ENCODE peak calls at places on chromosomes 3 and 15, in seven cellular contexts. S is heart right ventricle; A is colonic mucosa; Q is pancreas; U is uterus; P is testis; N is CD4-positive, alpha-beta T cell. Y is an unnamed sample.

GRCh38 chr15:95076381-95076780 is 845.0 kb downstream of the MCTP2 start:
- DNase-seq in S (no peak), A (no peak), Q (no peak), U (no peak), P (no peak), N (no peak), Y (no peak)

GRCh38 chr15:66751579-66751978 is 49.5 kb downstream of the SMAD6 start:
- DNase-seq in S (peak), A (no peak), Q (no peak), U (no peak), P (no peak), N (no peak), Y (no peak)

GRCh38 chr3:24661060-24661459 is 166.4 kb upstream of the THRB start:
- DNase-seq in S (no peak), A (no peak), Q (no peak), U (no peak), P (no peak), N (no peak), Y (no peak)

GRCh38 chr15:68543546-68544008 is 35.2 kb upstream of the CORO2B start:
- DNase-seq in S (no peak), A (no peak), Q (no peak), U (no peak), P (no peak), N (no peak), Y (no peak)

GRCh38 chr3:112020653-112021052 is 13.9 kb upstream of the TMPRSS7 start:
- DNase-seq in S (no peak), A (no peak), Q (no peak), U (no peak), P (no peak), N (no peak), Y (no peak)

GRCh38 chr15:25903024-25903581 is 40.0 kb upstream of the ATP10A start:
- DNase-seq in S (no peak), A (no peak), Q (no peak), U (no peak), P (no peak), N (no peak), Y (no peak)

GRCh38 chr15:56942118-56942517 is 23.7 kb downstream of the TCF12 start:
- DNase-seq in S (no peak), A (no peak), Q (no peak), U (no peak), P (no peak), N (no peak), Y (no peak)

GRCh38 chr15:60228619-60229018 is 169.2 kb downstream of the ANXA2 start:
- DNase-seq in S (no peak), A (no peak), Q (no peak), U (no peak), P (no peak), N (no peak), Y (no peak)

GRCh38 chr15:38035701-38036100 is 101.3 kb downstream of the TMCO5A start:
- DNase-seq in S (no peak), A (no peak), Q (no peak), U (no peak), P (no peak), N (no peak), Y (no peak)

GRCh38 chr3:61674595-61674994 is 113.2 kb downstream of the PTPRG start:
- DNase-seq in S (no peak), A (no peak), Q (no peak), U (no peak), P (no peak), N (no peak), Y (no peak)

GRCh38 chr3:164417955-164418354 is 660.3 kb downstream of the SI start:
- DNase-seq in S (no peak), A (no peak), Q (no peak), U (no peak), P (no peak), N (no peak), Y (no peak)

GRCh38 chr15:67101981-67102929 is 36.9 kb downstream of the SMAD3 start:
- DNase-seq in S (no peak), A (no peak), Q (no peak), U (no peak), P (no peak), N (no peak), Y (no peak)

GRCh38 chr3:69329897-69330296 is 56.0 kb downstream of the FRMD4B start:
- DNase-seq in S (no peak), A (no peak), Q (no peak), U (no peak), P (no peak), N (no peak), Y (no peak)

GRCh38 chr15:60397772-60398445 is at the start of gene ANXA2:
- DNase-seq in S (peak), A (peak), Q (peak), U (peak), P (peak), N (peak), Y (peak)

GRCh38 chr3:10471337-10471721 is 34.1 kb downstream of the ATP2B2 start:
- DNase-seq in S (no peak), A (no peak), Q (no peak), U (no peak), P (no peak), N (no peak), Y (no peak)

GRCh38 chr3:122063908-122064307 is 8.7 kb downstream of the CD86 start:
- DNase-seq in S (no peak), A (no peak), Q (no peak), U (no peak), P (no peak), N (no peak), Y (no peak)

GRCh38 chr3:193335031-193335430 is 43.5 kb downstream of the ATP13A5 start:
- DNase-seq in S (no peak), A (no peak), Q (no peak), U (no peak), P (no peak), N (no peak), Y (no peak)

GRCh38 chr3:33834117-33834495 is 35.7 kb downstream of the PDCD6IP start:
- DNase-seq in S (no peak), A (no peak), Q (no peak), U (no peak), P (no peak), N (no peak), Y (no peak)

GRCh38 chr15:57382969-57383368 is 6.7 kb downstream of the CGNL1 start:
- DNase-seq in S (no peak), A (no peak), Q (no peak), U (no peak), P (no peak), N (no peak), Y (no peak)

GRCh38 chr3:15923640-15924405 is 126.0 kb upstream of the ANKRD28 start:
- DNase-seq in S (no peak), A (no peak), Q (no peak), U (no peak), P (no peak), N (no peak), Y (no peak)

GRCh38 chr3:192038726-192039125 is 577.8 kb downstream of the PYDC2 start:
- DNase-seq in S (no peak), A (no peak), Q (no peak), U (no peak), P (no peak), N (no peak), Y (no peak)

GRCh38 chr3:19147905-19148767 is at the start of gene KCNH8:
- DNase-seq in S (peak), A (peak), Q (peak), U (no peak), P (peak), N (no peak), Y (no peak)

GRCh38 chr3:49403891-49404290 is 7.9 kb downstream of the RHOA start:
- DNase-seq in S (no peak), A (no peak), Q (no peak), U (no peak), P (no peak), N (no peak), Y (no peak)

GRCh38 chr3:183085634-183086390 is 13.5 kb downstream of the MCCC1 start:
- DNase-seq in S (no peak), A (peak), Q (no peak), U (no peak), P (peak), N (no peak), Y (no peak)

GRCh38 chr3:143608966-143609365 is 239.3 kb downstream of the SLC9A9 start:
- DNase-seq in S (no peak), A (no peak), Q (no peak), U (no peak), P (no peak), N (no peak), Y (no peak)

GRCh38 chr3:160540546-160540945 is 24.8 kb downstream of the KPNA4 start:
- DNase-seq in S (no peak), A (no peak), Q (no peak), U (no peak), P (no peak), N (no peak), Y (no peak)

GRCh38 chr3:51934991-51935885 is 6.5 kb downstream of the RRP9 start:
- DNase-seq in S (no peak), A (no peak), Q (no peak), U (no peak), P (peak), N (no peak), Y (no peak)

GRCh38 chr3:194058189-194058571 is 77.8 kb upstream of the HES1 start:
- DNase-seq in S (peak), A (peak), Q (peak), U (peak), P (peak), N (no peak), Y (peak)

GRCh38 chr3:104519968-104520655 is 846.6 kb upstream of the ALCAM start:
- DNase-seq in S (no peak), A (no peak), Q (no peak), U (no peak), P (no peak), N (no peak), Y (no peak)

GRCh38 chr3:104521606-104522336 is 844.9 kb upstream of the ALCAM start:
- DNase-seq in S (no peak), A (no peak), Q (no peak), U (no peak), P (no peak), N (no peak), Y (no peak)

GRCh38 chr3:104523136-104523535 is 843.6 kb upstream of the ALCAM start:
- DNase-seq in S (no peak), A (no peak), Q (no peak), U (no peak), P (no peak), N (no peak), Y (no peak)

GRCh38 chr3:104519468-104519867 is 847.2 kb upstream of the ALCAM start:
- DNase-seq in S (no peak), A (no peak), Q (no peak), U (no peak), P (no peak), N (no peak), Y (no peak)

DNA sequence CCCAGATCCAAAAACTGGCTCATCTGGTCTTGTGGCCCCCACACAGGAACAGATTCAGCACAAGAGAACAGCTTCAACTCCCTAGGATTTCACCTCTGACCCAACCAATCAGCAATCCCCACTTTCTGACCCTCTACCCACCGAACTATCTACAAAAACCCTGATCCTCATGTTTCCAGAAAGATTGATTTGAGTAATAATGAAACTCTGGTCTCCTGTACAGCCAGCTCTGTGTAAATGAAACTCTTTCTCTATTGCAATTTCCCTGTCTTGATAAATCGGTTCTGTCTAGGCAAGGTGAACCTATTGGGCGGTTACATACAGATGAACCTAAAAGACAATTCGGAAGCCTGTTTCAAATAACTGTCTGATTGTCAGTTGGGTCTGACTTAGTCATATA is 847.6 kb upstream of the ALCAM start:
- DNase-seq in S (no peak), A (no peak), Q (no peak), U (no peak), P (no peak), N (no peak), Y (no peak)
- H3K27ac ChIP-seq in S (no peak), A (no peak), Q (no peak), U (no peak), P (no peak), N (no peak), Y (no peak)

DNA sequence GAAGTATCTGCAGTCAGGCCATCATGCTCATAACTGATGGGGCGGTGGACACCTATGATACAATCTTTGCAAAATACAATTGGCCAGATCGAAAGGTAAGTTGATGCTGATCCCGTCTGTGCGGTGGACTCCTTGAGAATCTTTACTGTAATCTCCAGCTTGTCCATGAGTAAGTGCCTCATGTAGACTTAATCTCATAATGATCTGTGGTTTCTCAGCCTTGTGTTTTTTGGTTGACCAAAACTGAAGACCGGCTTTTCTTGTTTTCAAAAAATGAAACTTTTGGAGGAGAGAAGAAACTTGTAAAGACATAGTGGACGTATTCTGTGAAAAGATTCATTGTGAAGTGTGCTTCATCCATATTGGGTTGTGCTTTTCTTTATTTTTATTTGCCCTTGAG is 285.7 kb downstream of the LRTM1 start:
- DNase-seq in S (no peak), A (no peak), Q (no peak), U (no peak), P (no peak), N (no peak), Y (no peak)
- H3K27ac ChIP-seq in S (no peak), A (no peak), Q (no peak), U (no peak), P (no peak), N (no peak), Y (no peak)

GRCh38 chr3:100335137-100335833 is 728 bp downstream of the NIT2 start:
- DNase-seq in S (no peak), A (peak), Q (no peak), U (no peak), P (peak), N (no peak), Y (no peak)
- H3K27ac ChIP-seq in S (peak), A (peak), Q (peak), U (peak), P (peak), N (no peak), Y (peak)

GRCh38 chr3:23495507-23495906 is 292.4 kb downstream of the UBE2E2 start:
- DNase-seq in S (no peak), A (no peak), Q (no peak), U (no peak), P (no peak), N (no peak), Y (no peak)

GRCh38 chr3:23497156-23497555 is 294.0 kb downstream of the UBE2E2 start:
- DNase-seq in S (no peak), A (no peak), Q (no peak), U (no peak), P (no peak), N (no peak), Y (no peak)

GRCh38 chr3:23496165-23496564 is 293.0 kb downstream of the UBE2E2 start:
- DNase-seq in S (no peak), A (no peak), Q (no peak), U (no peak), P (no peak), N (no peak), Y (no peak)

DNA sequence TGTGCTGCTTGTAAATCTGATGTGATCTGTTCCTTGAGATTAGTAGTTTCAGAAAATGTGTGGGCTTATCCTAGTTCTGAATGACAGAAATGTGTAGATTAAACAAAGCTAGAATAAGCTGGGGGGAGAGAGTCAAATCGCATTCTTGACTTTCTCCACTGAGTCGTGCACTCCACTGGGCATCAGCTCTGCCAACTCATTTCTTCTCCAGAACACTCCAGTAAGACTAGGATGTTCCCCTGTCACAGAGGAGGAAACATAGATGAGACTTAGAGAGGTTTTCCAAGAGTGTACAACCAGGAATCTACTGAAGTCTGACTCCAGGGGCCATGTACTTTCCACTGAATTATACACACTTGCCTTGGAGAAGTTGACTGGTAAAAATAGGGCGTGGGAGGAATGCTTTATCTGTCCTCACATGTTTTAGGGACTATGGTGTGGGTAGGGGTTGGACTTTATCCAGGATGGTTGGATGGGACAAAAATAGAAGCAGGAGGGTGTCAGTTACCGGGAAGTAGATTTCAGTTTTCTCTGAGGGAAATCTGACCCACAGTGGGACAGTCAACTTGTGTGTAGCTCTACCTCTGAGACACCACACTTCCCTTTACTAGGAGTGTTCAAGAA is 298.2 kb downstream of the UBE2E2 start:
- DNase-seq in S (peak), A (no peak), Q (no peak), U (no peak), P (no peak), N (no peak), Y (peak)
- H3K27ac ChIP-seq in S (peak), A (no peak), Q (no peak), U (no peak), P (no peak), N (no peak), Y (peak)